ENCODE peak calls at places on chromosomes 4 and X, in seven cellular contexts. One of them, this sample, is unnamed.

GRCh38 chr4:140004580-140005314 is 149.2 kb downstream of the MAML3 start:
- DNase-seq in mesothelial cell of epicardium: no peak
- DNase-seq in MCF 10A: no peak
- DNase-seq in cardiac muscle cell: peak
- DNase-seq in breast epithelium: peak
- DNase-seq in bronchial epithelial cell: peak
- DNase-seq in MM.1S: no peak
- DNase-seq in this sample: peak

GRCh38 chr4:149164282-149164681 is 651.4 kb downstream of the IQCM start:
- DNase-seq in MCF 10A: no peak
- DNase-seq in breast epithelium: no peak
- DNase-seq in mesothelial cell of epicardium: no peak
- DNase-seq in MM.1S: no peak
- DNase-seq in cardiac muscle cell: peak
- DNase-seq in bronchial epithelial cell: no peak
- DNase-seq in this sample: no peak

GRCh38 chr4:115090483-115091075 is 22.8 kb downstream of the NDST4 start:
- DNase-seq in MCF 10A: peak
- DNase-seq in mesothelial cell of epicardium: no peak
- DNase-seq in MM.1S: peak
- DNase-seq in breast epithelium: no peak
- DNase-seq in bronchial epithelial cell: peak
- DNase-seq in cardiac muscle cell: peak
- DNase-seq in this sample: peak

GRCh38 chrX:124592745-124593144 is 246.4 kb downstream of the SH2D1A start:
- DNase-seq in breast epithelium: no peak
- DNase-seq in MM.1S: no peak
- DNase-seq in cardiac muscle cell: no peak
- DNase-seq in MCF 10A: no peak
- DNase-seq in bronchial epithelial cell: no peak
- DNase-seq in mesothelial cell of epicardium: no peak
- DNase-seq in this sample: no peak

GRCh38 chr4:124318292-124318691 is 394.2 kb downstream of the ANKRD50 start:
- DNase-seq in cardiac muscle cell: no peak
- DNase-seq in mesothelial cell of epicardium: no peak
- DNase-seq in breast epithelium: no peak
- DNase-seq in MCF 10A: no peak
- DNase-seq in bronchial epithelial cell: no peak
- DNase-seq in MM.1S: no peak
- DNase-seq in this sample: no peak

GRCh38 chr4:108881190-108881589 is 118.3 kb upstream of the ETNPPL start:
- DNase-seq in MCF 10A: peak
- DNase-seq in bronchial epithelial cell: peak
- DNase-seq in breast epithelium: no peak
- DNase-seq in MM.1S: no peak
- DNase-seq in cardiac muscle cell: no peak
- DNase-seq in mesothelial cell of epicardium: no peak
- DNase-seq in this sample: peak

GRCh38 chrX:2391869-2392606 is 108.7 kb downstream of the DHRSX start:
- DNase-seq in MCF 10A: peak
- DNase-seq in MM.1S: no peak
- DNase-seq in breast epithelium: no peak
- DNase-seq in cardiac muscle cell: no peak
- DNase-seq in bronchial epithelial cell: peak
- DNase-seq in mesothelial cell of epicardium: no peak
- DNase-seq in this sample: peak

GRCh38 chr4:74044676-74045075 is 6.2 kb upstream of the CXCL3 start:
- DNase-seq in mesothelial cell of epicardium: no peak
- DNase-seq in MM.1S: no peak
- DNase-seq in cardiac muscle cell: no peak
- DNase-seq in breast epithelium: no peak
- DNase-seq in bronchial epithelial cell: peak
- DNase-seq in MCF 10A: no peak
- DNase-seq in this sample: peak

GRCh38 chr4:184889683-184890082 is 63.9 kb upstream of the ACSL1 start:
- DNase-seq in mesothelial cell of epicardium: no peak
- DNase-seq in MCF 10A: no peak
- DNase-seq in cardiac muscle cell: no peak
- DNase-seq in bronchial epithelial cell: no peak
- DNase-seq in MM.1S: no peak
- DNase-seq in breast epithelium: no peak
- DNase-seq in this sample: no peak

GRCh38 chr4:600850-601515 is 24.4 kb upstream of the PDE6B start:
- DNase-seq in breast epithelium: no peak
- DNase-seq in mesothelial cell of epicardium: no peak
- DNase-seq in bronchial epithelial cell: peak
- DNase-seq in MM.1S: no peak
- DNase-seq in MCF 10A: no peak
- DNase-seq in cardiac muscle cell: no peak
- DNase-seq in this sample: peak

GRCh38 chr4:7366180-7366957 is 68.4 kb downstream of the PSAPL1 start:
- DNase-seq in bronchial epithelial cell: no peak
- DNase-seq in mesothelial cell of epicardium: no peak
- DNase-seq in MM.1S: no peak
- DNase-seq in MCF 10A: no peak
- DNase-seq in breast epithelium: no peak
- DNase-seq in cardiac muscle cell: no peak
- DNase-seq in this sample: no peak

GRCh38 chr4:7052923-7053715 is 9.9 kb downstream of the TADA2B start:
- DNase-seq in bronchial epithelial cell: no peak
- DNase-seq in breast epithelium: no peak
- DNase-seq in mesothelial cell of epicardium: no peak
- DNase-seq in MM.1S: no peak
- DNase-seq in MCF 10A: no peak
- DNase-seq in cardiac muscle cell: no peak
- DNase-seq in this sample: no peak

GRCh38 chr4:3041192-3042142 is 32.9 kb downstream of the HTT-AS start:
- DNase-seq in MCF 10A: no peak
- DNase-seq in mesothelial cell of epicardium: no peak
- DNase-seq in MM.1S: peak
- DNase-seq in breast epithelium: peak
- DNase-seq in bronchial epithelial cell: peak
- DNase-seq in cardiac muscle cell: no peak
- DNase-seq in this sample: peak

GRCh38 chrX:95762716-95763115 is 921.9 kb upstream of the DIAPH2 start:
- DNase-seq in cardiac muscle cell: peak
- DNase-seq in MCF 10A: peak
- DNase-seq in bronchial epithelial cell: no peak
- DNase-seq in breast epithelium: no peak
- DNase-seq in MM.1S: peak
- DNase-seq in mesothelial cell of epicardium: no peak
- DNase-seq in this sample: no peak

GRCh38 chr4:69731261-69731660 is 29.2 kb downstream of the SULT1B1 start:
- DNase-seq in mesothelial cell of epicardium: no peak
- DNase-seq in breast epithelium: no peak
- DNase-seq in bronchial epithelial cell: no peak
- DNase-seq in MM.1S: no peak
- DNase-seq in MCF 10A: no peak
- DNase-seq in cardiac muscle cell: no peak
- DNase-seq in this sample: no peak

GRCh38 chr4:24770111-24770584 is 25.2 kb upstream of the SOD3 start:
- DNase-seq in breast epithelium: no peak
- DNase-seq in MCF 10A: peak
- DNase-seq in mesothelial cell of epicardium: no peak
- DNase-seq in cardiac muscle cell: peak
- DNase-seq in bronchial epithelial cell: peak
- DNase-seq in MM.1S: no peak
- DNase-seq in this sample: peak

GRCh38 chr4:13089659-13089998 is 394.5 kb downstream of the RAB28 start:
- DNase-seq in MCF 10A: peak
- DNase-seq in breast epithelium: no peak
- DNase-seq in bronchial epithelial cell: no peak
- DNase-seq in MM.1S: no peak
- DNase-seq in cardiac muscle cell: no peak
- DNase-seq in mesothelial cell of epicardium: no peak
- DNase-seq in this sample: no peak

GRCh38 chr4:134243742-134244713 is 42.4 kb upstream of the PABPC4L start:
- DNase-seq in breast epithelium: no peak
- DNase-seq in cardiac muscle cell: no peak
- DNase-seq in MM.1S: no peak
- DNase-seq in MCF 10A: no peak
- DNase-seq in bronchial epithelial cell: no peak
- DNase-seq in mesothelial cell of epicardium: no peak
- DNase-seq in this sample: no peak

GRCh38 chrX:118355225-118355920 is 9.5 kb downstream of the WDR44 start:
- DNase-seq in mesothelial cell of epicardium: no peak
- DNase-seq in MCF 10A: no peak
- DNase-seq in MM.1S: no peak
- DNase-seq in cardiac muscle cell: no peak
- DNase-seq in bronchial epithelial cell: peak
- DNase-seq in breast epithelium: no peak
- DNase-seq in this sample: peak

GRCh38 chrX:9464435-9465371 is at the start of gene TBL1X:
- DNase-seq in mesothelial cell of epicardium: peak
- DNase-seq in bronchial epithelial cell: no peak
- DNase-seq in MCF 10A: no peak
- DNase-seq in breast epithelium: no peak
- DNase-seq in cardiac muscle cell: peak
- DNase-seq in MM.1S: peak
- DNase-seq in this sample: no peak

GRCh38 chrX:151984328-151984727 is 9.9 kb upstream of the GABRE start:
- DNase-seq in MM.1S: no peak
- DNase-seq in MCF 10A: peak
- DNase-seq in cardiac muscle cell: no peak
- DNase-seq in breast epithelium: no peak
- DNase-seq in mesothelial cell of epicardium: no peak
- DNase-seq in bronchial epithelial cell: peak
- DNase-seq in this sample: peak

GRCh38 chrX:39755152-39756032 is 342.4 kb downstream of the BCOR start:
- DNase-seq in breast epithelium: peak
- DNase-seq in bronchial epithelial cell: peak
- DNase-seq in mesothelial cell of epicardium: peak
- DNase-seq in cardiac muscle cell: no peak
- DNase-seq in MCF 10A: peak
- DNase-seq in MM.1S: no peak
- DNase-seq in this sample: peak

GRCh38 chr4:73721419-73721818 is 18.9 kb upstream of the CXCL8 start:
- DNase-seq in mesothelial cell of epicardium: no peak
- DNase-seq in cardiac muscle cell: no peak
- DNase-seq in MM.1S: no peak
- DNase-seq in bronchial epithelial cell: peak
- DNase-seq in MCF 10A: peak
- DNase-seq in breast epithelium: no peak
- DNase-seq in this sample: peak

DNA sequence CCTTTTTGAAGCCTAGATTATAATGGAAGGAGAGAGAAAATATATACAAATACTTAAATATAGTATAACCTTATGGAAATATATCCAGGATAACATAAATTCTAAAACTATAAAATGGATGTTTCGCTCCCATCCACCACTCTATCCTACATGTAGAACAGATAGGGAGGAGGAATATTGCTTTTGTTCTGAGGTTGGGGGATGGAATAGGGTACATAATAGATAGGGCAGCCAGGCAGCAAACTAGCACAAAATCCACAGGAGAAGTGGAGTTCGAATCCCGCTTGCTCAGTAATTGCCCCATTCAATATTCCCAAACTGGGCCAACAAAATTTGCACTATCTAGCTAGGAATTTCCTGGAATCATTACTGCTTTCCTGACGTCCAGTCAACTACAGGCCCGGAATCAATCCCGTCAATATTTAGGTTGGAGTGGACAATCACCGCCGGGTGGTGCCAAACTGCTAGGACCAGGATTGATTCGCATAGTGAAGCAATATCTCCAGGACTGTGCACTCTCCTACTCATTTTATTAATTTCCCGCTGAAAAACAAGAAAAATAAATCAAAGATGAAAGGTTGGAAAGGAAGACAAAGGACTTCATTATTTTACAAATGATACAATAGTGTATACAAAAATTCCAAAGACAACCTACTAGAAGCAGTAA is 40.4 kb upstream of the PAPSS1 start:
- DNase-seq in breast epithelium: no peak
- DNase-seq in mesothelial cell of epicardium: no peak
- DNase-seq in MM.1S: no peak
- DNase-seq in MCF 10A: peak
- DNase-seq in bronchial epithelial cell: no peak
- DNase-seq in cardiac muscle cell: peak
- DNase-seq in this sample: no peak
- TF ChIP-seq CTCF in breast epithelium: peak
- TF ChIP-seq CTCF in mesothelial cell of epicardium: no peak
- TF ChIP-seq CTCF in MM.1S: no peak
- TF ChIP-seq CTCF in MCF 10A: peak
- TF ChIP-seq CTCF in bronchial epithelial cell: no peak
- TF ChIP-seq CTCF in cardiac muscle cell: peak
- TF ChIP-seq CTCF in this sample: no peak

DNA sequence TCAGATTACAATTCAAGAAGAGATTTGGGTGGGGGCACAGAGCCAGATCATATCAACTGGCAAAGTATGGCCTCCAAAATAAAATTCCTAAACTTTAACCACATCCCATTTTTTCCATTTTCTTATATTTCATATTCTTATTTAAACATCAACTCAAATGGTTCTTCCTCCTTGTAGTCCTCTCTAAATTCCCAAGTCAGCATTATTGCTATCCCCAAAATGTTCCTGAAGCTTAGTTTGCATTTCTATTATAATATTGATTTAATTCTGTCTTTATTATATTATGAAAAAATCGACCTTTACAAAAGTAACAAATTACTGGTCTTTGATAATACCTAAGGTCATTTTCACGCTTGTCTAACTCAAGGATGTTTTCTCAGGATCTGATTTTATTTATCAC is 67.5 kb downstream of the NPY1R start:
- DNase-seq in cardiac muscle cell: no peak
- DNase-seq in bronchial epithelial cell: no peak
- DNase-seq in breast epithelium: no peak
- DNase-seq in MCF 10A: no peak
- DNase-seq in MM.1S: no peak
- DNase-seq in mesothelial cell of epicardium: no peak
- DNase-seq in this sample: no peak
- TF ChIP-seq CTCF in cardiac muscle cell: no peak
- TF ChIP-seq CTCF in bronchial epithelial cell: no peak
- TF ChIP-seq CTCF in breast epithelium: no peak
- TF ChIP-seq CTCF in MCF 10A: no peak
- TF ChIP-seq CTCF in MM.1S: no peak
- TF ChIP-seq CTCF in mesothelial cell of epicardium: no peak
- TF ChIP-seq CTCF in this sample: no peak

GRCh38 chrX:114717921-114718320 is 134.0 kb downstream of the HTR2C start:
- DNase-seq in bronchial epithelial cell: no peak
- DNase-seq in MCF 10A: no peak
- DNase-seq in mesothelial cell of epicardium: no peak
- DNase-seq in breast epithelium: no peak
- DNase-seq in cardiac muscle cell: peak
- DNase-seq in MM.1S: no peak
- DNase-seq in this sample: no peak
- TF ChIP-seq CTCF in bronchial epithelial cell: no peak
- TF ChIP-seq CTCF in MCF 10A: no peak
- TF ChIP-seq CTCF in mesothelial cell of epicardium: peak
- TF ChIP-seq CTCF in breast epithelium: no peak
- TF ChIP-seq CTCF in cardiac muscle cell: peak
- TF ChIP-seq CTCF in MM.1S: peak
- TF ChIP-seq CTCF in this sample: no peak

GRCh38 chrX:54785901-54786300 is 12.2 kb downstream of the ITIH6 start:
- DNase-seq in bronchial epithelial cell: peak
- DNase-seq in MM.1S: no peak
- DNase-seq in cardiac muscle cell: peak
- DNase-seq in breast epithelium: no peak
- DNase-seq in MCF 10A: peak
- DNase-seq in mesothelial cell of epicardium: no peak
- DNase-seq in this sample: no peak
- TF ChIP-seq CTCF in bronchial epithelial cell: peak
- TF ChIP-seq CTCF in MM.1S: peak
- TF ChIP-seq CTCF in cardiac muscle cell: peak
- TF ChIP-seq CTCF in breast epithelium: no peak
- TF ChIP-seq CTCF in MCF 10A: no peak
- TF ChIP-seq CTCF in mesothelial cell of epicardium: no peak
- TF ChIP-seq CTCF in this sample: peak

GRCh38 chrX:11533211-11533651 is 132.5 kb downstream of the ARHGAP6 start:
- DNase-seq in cardiac muscle cell: peak
- DNase-seq in MM.1S: peak
- DNase-seq in mesothelial cell of epicardium: no peak
- DNase-seq in MCF 10A: peak
- DNase-seq in bronchial epithelial cell: peak
- DNase-seq in breast epithelium: no peak
- DNase-seq in this sample: peak
- TF ChIP-seq CTCF in cardiac muscle cell: peak
- TF ChIP-seq CTCF in MM.1S: peak
- TF ChIP-seq CTCF in mesothelial cell of epicardium: peak
- TF ChIP-seq CTCF in MCF 10A: peak
- TF ChIP-seq CTCF in bronchial epithelial cell: peak
- TF ChIP-seq CTCF in breast epithelium: peak
- TF ChIP-seq CTCF in this sample: peak

This sample was measured in mammary epithelial cell.